ENCODE peak calls at places on chromosomes 11 and 22, in five cellular contexts. W is AG10803, U is AG09309, G is HCT116, N is HFF-Myc. A is an unnamed sample.

GRCh38 chr11:130003717-130004001 is 1.0 kb upstream of the PRDM10 start:
- DNase-seq in W (no peak), U (no peak), G (no peak), N (no peak), A (no peak)

GRCh38 chr11:47499614-47500013 is 50.7 kb upstream of the RAPSN start:
- DNase-seq in W (no peak), U (no peak), G (no peak), N (no peak), A (no peak)

GRCh38 chr11:64060861-64061444 is 25.2 kb downstream of the FLRT1 start:
- DNase-seq in W (peak; percentile 24), U (no peak), G (no peak), N (no peak), A (peak; percentile 55)

GRCh38 chr11:110565344-110565684 is 135.6 kb downstream of the FDX1 start:
- DNase-seq in W (peak; percentile 4), U (peak; percentile 1), G (peak; percentile 16), N (no peak), A (no peak)

GRCh38 chr22:23775779-23776375 is 3.2 kb downstream of the MMP11 start:
- DNase-seq in W (no peak), U (no peak), G (no peak), N (no peak), A (no peak)

GRCh38 chr22:24465566-24465965 is 29.6 kb upstream of the UPB1 start:
- DNase-seq in W (peak; percentile 20), U (peak; percentile 11), G (peak; percentile 3), N (no peak), A (no peak)

GRCh38 chr11:27839226-27839913 is 139.1 kb upstream of the BDNF start:
- DNase-seq in W (peak; percentile 67), U (peak; percentile 16), G (no peak), N (peak; percentile 16), A (no peak)

GRCh38 chr11:132114185-132114584 is 743.8 kb downstream of the NTM start:
- DNase-seq in W (peak; percentile 44), U (no peak), G (no peak), N (no peak), A (no peak)

GRCh38 chr11:118142809-118143208 is 9.8 kb downstream of the SCN4B start:
- DNase-seq in W (no peak), U (no peak), G (no peak), N (no peak), A (no peak)

GRCh38 chr11:86176165-86176884 is 68.2 kb upstream of the EED start:
- DNase-seq in W (peak; percentile 20), U (no peak), G (no peak), N (no peak), A (no peak)

GRCh38 chr11:67275606-67276409 is 9.5 kb downstream of the GRK2 start:
- DNase-seq in W (no peak), U (no peak), G (no peak), N (no peak), A (no peak)
- TF ChIP-seq CTCF in W (no peak), U (no peak), G (no peak), N (no peak), A (no peak)

DNA sequence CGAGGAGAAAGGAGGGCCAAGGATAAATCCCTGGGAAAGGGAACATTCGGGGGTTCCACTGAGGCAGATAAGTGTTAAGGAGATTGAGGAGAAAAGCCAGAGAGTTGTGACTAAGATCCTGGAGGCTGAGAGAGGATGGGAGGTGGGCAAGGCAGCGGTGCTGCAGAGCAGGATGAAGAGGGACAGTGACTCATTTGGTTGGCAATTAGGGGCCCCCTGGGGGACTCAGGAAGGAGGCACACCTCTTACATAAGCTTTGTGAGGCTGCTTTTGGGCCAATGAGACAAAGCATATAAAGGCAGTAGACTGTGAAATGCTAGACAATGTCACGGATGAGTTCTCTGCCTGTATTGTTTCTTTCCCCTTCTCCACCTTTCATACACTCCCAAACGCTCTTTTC is 246.7 kb upstream of the KIRREL3 start:
- DNase-seq in W (no peak), U (no peak), G (no peak), N (no peak), A (no peak)
- TF ChIP-seq CTCF in W (no peak), U (no peak), G (no peak), N (no peak), A (no peak)

GRCh38 chr22:27919943-27920755 is 1.1 kb upstream of the PITPNB start:
- DNase-seq in W (peak; percentile 77), U (no peak), G (no peak), N (peak; percentile 74), A (no peak)
- TF ChIP-seq CTCF in W (peak; percentile 28), U (no peak), G (no peak), N (no peak), A (no peak)

GRCh38 chr11:73321342-73322110 is 13.4 kb downstream of the ARHGEF17 start:
- DNase-seq in W (peak; percentile 65), U (no peak), G (no peak), N (no peak), A (no peak)
- TF ChIP-seq CTCF in W (no peak), U (no peak), G (no peak), N (no peak), A (no peak)

GRCh38 chr22:17201285-17201945 is 17.8 kb downstream of the ADA2 start:
- DNase-seq in W (peak; percentile 29), U (no peak), G (no peak), N (no peak), A (no peak)
- TF ChIP-seq CTCF in W (peak; percentile 37), U (peak; percentile 25), G (peak; percentile 17), N (peak; percentile 19), A (no peak)

GRCh38 chr11:119373059-119373875 is 8.2 kb downstream of the USP2 start:
- DNase-seq in W (no peak), U (no peak), G (no peak), N (no peak), A (no peak)

GRCh38 chr11:119372260-119373058 is 9.0 kb downstream of the USP2 start:
- DNase-seq in W (no peak), U (no peak), G (no peak), N (no peak), A (no peak)

GRCh38 chr11:119370486-119371046 is 10.9 kb downstream of the USP2 start:
- DNase-seq in W (no peak), U (no peak), G (no peak), N (no peak), A (no peak)

GRCh38 chr11:119371067-119371601 is 10.4 kb downstream of the USP2 start:
- DNase-seq in W (no peak), U (no peak), G (no peak), N (no peak), A (no peak)

GRCh38 chr11:119371778-119372182 is 9.7 kb downstream of the USP2 start:
- DNase-seq in W (no peak), U (no peak), G (no peak), N (no peak), A (no peak)
- TF ChIP-seq CTCF in W (no peak), U (peak; percentile 5), G (peak; percentile 70), N (no peak), A (no peak)

GRCh38 chr11:8192016-8192895 is 23.4 kb upstream of the RIC3 start:
- DNase-seq in W (peak; percentile 68), U (peak; percentile 18), G (peak; percentile 41), N (peak; percentile 44), A (no peak)

GRCh38 chr11:8196749-8197148 is 27.9 kb upstream of the RIC3 start:
- DNase-seq in W (no peak), U (no peak), G (no peak), N (no peak), A (no peak)

GRCh38 chr11:8192896-8193209 is 24.0 kb upstream of the RIC3 start:
- DNase-seq in W (no peak), U (no peak), G (no peak), N (no peak), A (no peak)
- TF ChIP-seq CTCF in W (no peak), U (no peak), G (no peak), N (no peak), A (no peak)

A was measured in natural killer cell.